ENCODE peak calls at places on chromosome 19, in seven cellular contexts. M, I, R, Z, B, Y and U are unnamed samples.

GRCh38 chr19:18401580-18402112 is 4.2 kb upstream of the LRRC25 start:
- DNase-seq in B (no peak), R (peak; percentile 25), Z (peak; percentile 73), Y (no peak), M (peak; percentile 66), I (peak; percentile 81), U (no peak)

GRCh38 chr19:47663911-47664771 is 49.1 kb upstream of the EHD2 start:
- DNase-seq in M (no peak), Y (no peak), I (no peak), Z (no peak), R (peak; percentile 36), B (no peak), U (peak; percentile 60)

GRCh38 chr19:1027953-1028902 is 1.8 kb downstream of the CNN2 start:
- DNase-seq in B (no peak), Z (peak; percentile 85), M (peak; percentile 75), I (peak; percentile 64), Y (peak; percentile 61), R (no peak), U (no peak)

GRCh38 chr19:45144431-45145269 is 16.1 kb downstream of the NKPD1 start:
- DNase-seq in Z (no peak), I (no peak), M (no peak), Y (no peak), R (no peak), B (no peak), U (no peak)

GRCh38 chr19:10112037-10112751 is 701 bp downstream of the P2RY11 start:
- DNase-seq in Y (peak; percentile 38), B (no peak), M (peak; percentile 42), I (no peak), R (no peak), Z (no peak), U (no peak)

GRCh38 chr19:19485161-19485997 is 30.0 kb downstream of the TSSK6 start:
- DNase-seq in R (no peak), Y (no peak), B (no peak), M (no peak), Z (no peak), I (peak; percentile 72), U (no peak)

GRCh38 chr19:53549354-53549753 is 11.4 kb downstream of the ZNF331 start:
- DNase-seq in R (no peak), Y (no peak), I (no peak), M (no peak), B (no peak), Z (no peak), U (no peak)

GRCh38 chr19:1847684-1848398 is 442 bp downstream of the REXO1 start:
- DNase-seq in M (no peak), I (no peak), B (no peak), Y (no peak), R (no peak), Z (peak; percentile 59), U (no peak)

GRCh38 chr19:37977992-37978391 is 71.0 kb downstream of the SIPA1L3 start:
- DNase-seq in Z (peak; percentile 77), M (no peak), I (no peak), R (peak; percentile 8), Y (no peak), B (peak; percentile 23), U (no peak)

GRCh38 chr19:35368378-35368777 is 2.5 kb upstream of the GPR42 start:
- DNase-seq in Z (no peak), B (no peak), Y (no peak), R (no peak), I (no peak), M (no peak), U (no peak)

GRCh38 chr19:13850910-13851753 is 25.8 kb upstream of the NANOS3 start:
- DNase-seq in Z (no peak), Y (no peak), M (no peak), I (peak; percentile 74), B (no peak), R (peak; percentile 47), U (peak; percentile 51)

GRCh38 chr19:6720369-6721112 is at the start of gene C3:
- DNase-seq in Y (no peak), B (no peak), R (peak; percentile 9), M (no peak), I (no peak), Z (no peak), U (no peak)

GRCh38 chr19:58154287-58154678 is 3.7 kb upstream of the ZNF329 start:
- DNase-seq in B (peak; percentile 5), R (peak; percentile 1), M (peak; percentile 18), I (no peak), Y (no peak), Z (no peak), U (no peak)

GRCh38 chr19:18635831-18636182 is 1.0 kb upstream of the KLHL26 start:
- DNase-seq in I (no peak), B (no peak), M (no peak), Z (no peak), R (no peak), Y (no peak), U (no peak)

GRCh38 chr19:29672933-29673336 is 7.7 kb downstream of the PLEKHF1 start:
- DNase-seq in Y (peak; percentile 88), Z (no peak), M (peak; percentile 71), I (peak; percentile 77), R (no peak), B (no peak), U (no peak)

GRCh38 chr19:41774515-41774980 is 19.2 kb downstream of the CEACAM6 start:
- DNase-seq in M (no peak), I (no peak), Z (no peak), Y (peak; percentile 39), R (no peak), B (no peak), U (no peak)

GRCh38 chr19:17952041-17952976 is 14.6 kb upstream of the KCNN1 start:
- DNase-seq in I (no peak), B (no peak), Z (peak; percentile 67), R (no peak), Y (no peak), M (no peak), U (no peak)

GRCh38 chr19:16285769-16286564 is 38.7 kb upstream of the KLF2 start:
- DNase-seq in I (no peak), M (no peak), Z (no peak), B (no peak), R (peak; percentile 46), Y (no peak), U (no peak)

GRCh38 chr19:7242601-7243258 is 51.5 kb downstream of the INSR start:
- DNase-seq in B (no peak), R (no peak), I (no peak), Y (no peak), M (peak; percentile 67), Z (no peak), U (no peak)

GRCh38 chr19:43950834-43951626 is at the start of gene ZNF221:
- DNase-seq in I (peak; percentile 78), B (peak; percentile 79), M (peak; percentile 84), Z (peak; percentile 93), Y (peak; percentile 4), R (peak; percentile 82), U (peak; percentile 84)